ENCODE peak calls at places on chromosomes 4 and X, in nine cellular contexts. H is neuronal stem cell, T is transverse colon, P is suprapubic skin, A is GM23248, I is T-cell, B is cerebellar cortex, K is AG10803, V is NCI-H774. S is an unnamed sample.

GRCh38 chr4:125741825-125742452 is 427.2 kb downstream of the FAT4 start:
- DNase-seq in H (no peak), K (peak), T (no peak), A (peak), V (no peak), I (no peak), P (no peak), B (no peak), S (no peak)

GRCh38 chr4:6032249-6033244 is 14.3 kb upstream of the C4orf50 start:
- DNase-seq in A (no peak), H (no peak), B (peak), I (no peak), V (peak), T (no peak), K (peak), P (no peak), S (no peak)

GRCh38 chr4:167713756-167714155 is 378.6 kb upstream of the ANXA10 start:
- DNase-seq in V (no peak), I (no peak), T (no peak), P (no peak), H (no peak), K (no peak), A (no peak), B (no peak), S (no peak)

GRCh38 chr4:52617467-52618017 is 41.6 kb downstream of the USP46 start:
- DNase-seq in T (no peak), V (no peak), P (no peak), B (no peak), A (no peak), K (no peak), H (no peak), I (no peak), S (no peak)

GRCh38 chrX:131277543-131278115 is 11.5 kb downstream of the IGSF1 start:
- DNase-seq in A (no peak), B (no peak), K (no peak), P (no peak), V (no peak), H (no peak), T (no peak), I (no peak), S (no peak)

GRCh38 chr4:8283161-8283560 is 13.6 kb downstream of the HTRA3 start:
- DNase-seq in H (no peak), V (no peak), A (no peak), P (no peak), K (no peak), B (no peak), I (no peak), T (no peak), S (no peak)

GRCh38 chr4:47482326-47482725 is 2.7 kb upstream of the ATP10D start:
- DNase-seq in I (no peak), B (no peak), K (peak), H (no peak), P (no peak), A (peak), V (no peak), T (no peak), S (no peak)

GRCh38 chrX:121307441-121307840 is 260.0 kb downstream of the GLUD2 start:
- DNase-seq in K (peak), V (no peak), T (no peak), H (no peak), A (peak), P (no peak), B (no peak), I (no peak), S (no peak)

GRCh38 chr4:107838138-107838618 is 13.4 kb downstream of the SGMS2 start:
- DNase-seq in K (peak), I (no peak), T (no peak), H (no peak), P (no peak), B (no peak), V (no peak), A (peak), S (no peak)

GRCh38 chr4:82905205-82905604 is 4.7 kb downstream of the THAP9 start:
- DNase-seq in H (no peak), P (no peak), T (no peak), K (peak), V (no peak), B (no peak), I (no peak), A (peak), S (no peak)

GRCh38 chr4:176920694-176921093 is 128.0 kb upstream of the VEGFC start:
- DNase-seq in V (no peak), I (no peak), K (peak), T (no peak), B (no peak), H (no peak), A (peak), P (no peak), S (no peak)

GRCh38 chr4:112859456-112860184 is 189.8 kb upstream of the ANK2 start:
- DNase-seq in I (no peak), P (no peak), K (no peak), T (no peak), A (no peak), B (no peak), V (no peak), H (no peak), S (no peak)

GRCh38 chr4:162791321-162791720 is 375.4 kb downstream of the NAF1 start:
- DNase-seq in H (no peak), A (no peak), P (no peak), I (no peak), K (peak), B (no peak), T (no peak), V (no peak), S (no peak)

GRCh38 chrX:19660604-19661003 is 145.3 kb upstream of the MAP3K15 start:
- DNase-seq in P (no peak), A (peak), B (no peak), I (no peak), T (no peak), V (no peak), K (peak), H (no peak), S (no peak)

GRCh38 chr4:101846550-101846949 is 56.0 kb downstream of the BANK1 start:
- DNase-seq in B (no peak), K (no peak), H (no peak), V (no peak), I (no peak), P (no peak), A (no peak), T (no peak), S (no peak)

GRCh38 chr4:183733181-183733580 is 74.1 kb downstream of the TRAPPC11 start:
- DNase-seq in K (no peak), H (no peak), V (no peak), P (no peak), I (no peak), T (no peak), B (no peak), A (no peak), S (no peak)

GRCh38 chr4:152919826-152920225 is 16.3 kb upstream of the FHDC1 start:
- DNase-seq in K (no peak), V (no peak), I (no peak), P (no peak), T (no peak), B (no peak), A (no peak), H (no peak), S (no peak)

GRCh38 chrX:50402886-50403285 is 67.7 kb downstream of the DGKK start:
- DNase-seq in V (no peak), T (no peak), B (no peak), H (no peak), A (no peak), P (no peak), I (no peak), K (no peak), S (no peak)

GRCh38 chrX:69237228-69237627 is 72.0 kb upstream of the PJA1 start:
- DNase-seq in K (no peak), H (no peak), T (no peak), P (no peak), B (peak), V (no peak), A (no peak), I (no peak), S (no peak)

GRCh38 chrX:84320606-84321005 is 132.6 kb upstream of the RPS6KA6 start:
- DNase-seq in I (no peak), T (no peak), K (peak), P (no peak), A (peak), B (peak), V (no peak), H (no peak), S (no peak)

GRCh38 chr4:153114771-153115321 is 89.4 kb upstream of the TRIM2 start:
- DNase-seq in P (no peak), K (peak), I (peak), T (no peak), H (no peak), B (no peak), V (no peak), A (peak), S (no peak)

GRCh38 chrX:374566-374965 is 12.1 kb downstream of the PPP2R3B start:
- DNase-seq in V (no peak), P (no peak), H (no peak), T (no peak), K (peak), I (no peak), B (no peak), A (peak), S (no peak)

GRCh38 chr4:42655248-42655647 is 1.7 kb downstream of the ATP8A1 start:
- DNase-seq in I (no peak), K (no peak), T (no peak), A (peak), V (no peak), H (no peak), B (no peak), P (no peak), S (no peak)

GRCh38 chr4:154416183-154416543 is 75.4 kb downstream of the DCHS2 start:
- DNase-seq in V (no peak), P (no peak), T (peak), A (peak), I (no peak), B (no peak), K (no peak), H (peak), S (no peak)

GRCh38 chr4:170399894-170400293 is 310.1 kb upstream of the AADAT start:
- DNase-seq in P (no peak), V (no peak), H (no peak), K (no peak), T (no peak), A (no peak), I (no peak), B (no peak), S (no peak)

GRCh38 chr4:81421346-81422218 is 50.1 kb downstream of the RASGEF1B start:
- DNase-seq in V (no peak), I (no peak), K (no peak), A (peak), T (peak), H (no peak), P (no peak), B (no peak), S (no peak)

GRCh38 chr4:157128395-157128794 is 52.4 kb downstream of the GLRB start:
- DNase-seq in K (peak), P (no peak), H (no peak), I (no peak), V (no peak), T (no peak), A (peak), B (peak), S (no peak)

GRCh38 chr4:22237155-22237751 is 278.6 kb downstream of the ADGRA3 start:
- DNase-seq in H (no peak), B (peak), T (peak), A (peak), I (peak), V (peak), P (no peak), K (no peak), S (peak)

GRCh38 chrX:110003167-110004156 is 548 bp downstream of the TMEM164 start:
- DNase-seq in T (peak), P (no peak), V (no peak), I (no peak), A (peak), H (no peak), K (no peak), B (no peak), S (no peak)

GRCh38 chr4:71261001-71261400 is 77.8 kb upstream of the SLC4A4 start:
- DNase-seq in B (peak), A (no peak), V (no peak), I (no peak), H (no peak), T (no peak), K (no peak), P (no peak), S (no peak)

GRCh38 chr4:3469386-3470243 is 6.5 kb downstream of the DOK7 start:
- DNase-seq in P (no peak), V (no peak), H (no peak), B (no peak), A (no peak), K (no peak), T (no peak), I (no peak), S (no peak)

GRCh38 chr4:89230271-89230670 is 77.3 kb downstream of the GPRIN3 start:
- DNase-seq in T (no peak), B (no peak), I (no peak), K (no peak), H (no peak), P (no peak), A (no peak), V (no peak), S (no peak)